ENCODE peak calls at places on chromosomes 3 and 15, in six cellular contexts. K is COR-L47; V is heart right ventricle; Y is glutamatergic neuron; A is stimulated activated CD4-positive, alpha-beta T cell treated with anti-CD3 and anti-CD28 coated beads, Interleukin-15, amount 100 ng/mL, for 1 hour; U is cardiac muscle cell. H is an unnamed sample.

GRCh38 chr3:138594150-138594934 is at the start of gene CEP70:
- DNase-seq in A (peak; percentile 78), U (peak; percentile 98), K (no peak), V (peak; percentile 94), Y (peak; percentile 95), H (peak; percentile 93)

GRCh38 chr15:66883322-66883911 is 181.4 kb downstream of the SMAD6 start:
- DNase-seq in A (no peak), U (peak; percentile 83), K (no peak), Y (no peak), V (peak; percentile 86), H (peak; percentile 48)

GRCh38 chr15:72130272-72130671 is 12.1 kb downstream of the SENP8 start:
- DNase-seq in Y (no peak), V (no peak), K (no peak), A (no peak), U (no peak), H (no peak)

GRCh38 chr3:48716508-48716981 is 476 bp downstream of the IP6K2 start:
- DNase-seq in Y (peak; percentile 31), U (peak; percentile 18), K (no peak), V (no peak), A (no peak), H (no peak)

GRCh38 chr3:151707216-151707615 is 26.5 kb upstream of the AADACL2 start:
- DNase-seq in U (no peak), A (no peak), V (no peak), K (no peak), Y (no peak), H (no peak)

GRCh38 chr3:45548724-45549123 is 45.8 kb upstream of the LIMD1 start:
- DNase-seq in Y (no peak), K (no peak), V (no peak), U (no peak), A (no peak), H (no peak)

GRCh38 chr15:75508741-75509532 is 57.4 kb upstream of the SIN3A start:
- DNase-seq in A (no peak), Y (no peak), V (no peak), U (peak; percentile 32), K (no peak), H (no peak)

GRCh38 chr3:58383476-58383875 is 50.2 kb downstream of the PDHB start:
- DNase-seq in Y (no peak), A (no peak), K (no peak), U (no peak), V (no peak), H (no peak)

GRCh38 chr3:159114582-159114981 is 312.7 kb downstream of the MFSD1 start:
- DNase-seq in V (no peak), K (no peak), A (no peak), U (no peak), Y (no peak), H (no peak)

GRCh38 chr3:128357538-128357937 is 109.2 kb downstream of the DNAJB8 start:
- DNase-seq in U (no peak), A (no peak), V (no peak), K (no peak), Y (no peak), H (no peak)

GRCh38 chr3:146929696-146930095 is 324.6 kb upstream of the PLSCR5 start:
- DNase-seq in Y (no peak), U (no peak), A (no peak), V (no peak), K (no peak), H (no peak)